ENCODE peak calls at places on chromosomes 13 and 19, in four cellular contexts. One of them, this sample, is unnamed.

GRCh38 chr13:110475117-110475516 is 86.4 kb downstream of the RAB20 start:
- DNase-seq in K562: no peak
- DNase-seq in GM12878: no peak
- DNase-seq in SK-N-SH: no peak
- DNase-seq in this sample: no peak

GRCh38 chr19:23273022-23273593 is 22.9 kb upstream of the ZNF724 start:
- DNase-seq in K562: no peak
- DNase-seq in GM12878: no peak
- DNase-seq in SK-N-SH: peak; percentile 26
- DNase-seq in this sample: no peak

GRCh38 chr13:92187378-92187989 is 789.1 kb downstream of the GPC5 start:
- DNase-seq in K562: peak; percentile 19
- DNase-seq in GM12878: no peak
- DNase-seq in SK-N-SH: peak; percentile 64
- DNase-seq in this sample: peak; percentile 12

GRCh38 chr19:48308695-48309586 is 16.4 kb upstream of the EMP3 start:
- DNase-seq in GM12878: no peak
- DNase-seq in K562: peak; percentile 45
- DNase-seq in SK-N-SH: no peak
- DNase-seq in this sample: peak; percentile 51

GRCh38 chr13:20342326-20342725 is 110.2 kb upstream of the GJB6 start:
- DNase-seq in SK-N-SH: no peak
- DNase-seq in GM12878: no peak
- DNase-seq in K562: no peak
- DNase-seq in this sample: no peak

GRCh38 chr19:41214161-41214560 is 4.9 kb upstream of the AXL start:
- DNase-seq in GM12878: no peak
- DNase-seq in SK-N-SH: no peak
- DNase-seq in K562: no peak
- DNase-seq in this sample: no peak

GRCh38 chr19:51150627-51151026 is 8.5 kb downstream of the SIGLEC7 start:
- DNase-seq in GM12878: no peak
- DNase-seq in K562: no peak
- DNase-seq in SK-N-SH: no peak
- DNase-seq in this sample: no peak

GRCh38 chr19:46840157-46840942 is 10.3 kb downstream of the AP2S1 start:
- DNase-seq in K562: peak; percentile 68
- DNase-seq in GM12878: no peak
- DNase-seq in SK-N-SH: peak; percentile 83
- DNase-seq in this sample: peak; percentile 66

GRCh38 chr19:15892012-15892411 is 5.9 kb downstream of the CYP4F2 start:
- DNase-seq in K562: no peak
- DNase-seq in GM12878: no peak
- DNase-seq in SK-N-SH: no peak
- DNase-seq in this sample: no peak

GRCh38 chr19:10332158-10332964 is 968 bp downstream of the RAVER1 start:
- DNase-seq in K562: no peak
- DNase-seq in GM12878: no peak
- DNase-seq in SK-N-SH: no peak
- DNase-seq in this sample: no peak

GRCh38 chr13:80132741-80133601 is 208.0 kb downstream of the SPRY2 start:
- DNase-seq in K562: no peak
- DNase-seq in SK-N-SH: peak; percentile 38
- DNase-seq in GM12878: no peak
- DNase-seq in this sample: no peak

GRCh38 chr19:3790209-3790734 is 4.1 kb upstream of the MATK start:
- DNase-seq in GM12878: no peak
- DNase-seq in K562: no peak
- DNase-seq in SK-N-SH: no peak
- DNase-seq in this sample: no peak

GRCh38 chr19:7603919-7604318 is 8.3 kb downstream of the CAMSAP3 start:
- DNase-seq in GM12878: no peak
- DNase-seq in SK-N-SH: no peak
- DNase-seq in K562: no peak
- DNase-seq in this sample: no peak

GRCh38 chr19:7607212-7607873 is 11.7 kb downstream of the CAMSAP3 start:
- DNase-seq in SK-N-SH: no peak
- DNase-seq in K562: no peak
- DNase-seq in GM12878: no peak
- DNase-seq in this sample: no peak

GRCh38 chr19:7606289-7606688 is 10.6 kb downstream of the CAMSAP3 start:
- DNase-seq in K562: no peak
- DNase-seq in SK-N-SH: no peak
- DNase-seq in GM12878: no peak
- DNase-seq in this sample: no peak

GRCh38 chr19:7607874-7608560 is 12.4 kb downstream of the CAMSAP3 start:
- DNase-seq in SK-N-SH: no peak
- DNase-seq in GM12878: no peak
- DNase-seq in K562: no peak
- DNase-seq in this sample: no peak

DNA sequence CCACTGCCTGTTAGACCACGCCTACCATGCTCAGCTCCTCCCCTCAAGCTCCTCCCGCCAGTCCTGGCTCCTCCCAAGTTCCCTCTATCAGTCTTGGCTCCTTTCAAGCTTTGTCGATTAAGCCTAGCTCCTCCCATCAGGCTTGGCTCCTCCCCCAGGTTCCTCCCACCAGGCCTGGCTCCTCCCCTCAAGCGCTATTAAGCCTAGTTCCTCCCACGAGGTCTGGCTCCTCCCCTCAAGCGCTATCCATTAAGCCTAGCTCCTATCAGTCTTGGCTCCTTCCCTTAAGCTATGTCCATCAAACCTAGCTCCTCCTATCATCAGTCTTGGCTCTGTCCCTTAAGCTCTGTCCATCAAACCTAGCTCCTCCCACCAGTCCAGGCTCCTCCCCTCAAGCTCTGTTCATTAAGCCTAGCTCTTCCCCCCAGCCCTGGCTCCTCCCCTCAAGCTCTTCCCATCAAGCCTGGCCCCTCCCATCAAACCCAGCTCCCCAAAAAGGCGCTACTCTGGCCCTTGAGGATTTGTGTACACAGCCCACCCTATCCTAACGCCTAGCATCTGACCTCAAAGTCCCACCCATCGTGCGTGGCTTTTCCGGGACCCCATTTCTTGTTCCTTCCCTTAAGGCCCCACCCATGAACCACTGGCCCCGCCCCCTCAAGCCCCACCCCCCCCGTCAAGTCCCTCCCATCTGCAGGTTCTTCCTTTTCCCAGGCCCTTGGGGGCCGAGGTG is 10.0 kb downstream of the CAMSAP3 start:
- DNase-seq in GM12878: peak; percentile 9
- DNase-seq in K562: peak; percentile 96
- DNase-seq in SK-N-SH: peak; percentile 78
- DNase-seq in this sample: peak; percentile 89
- TF ChIP-seq USF1 in GM12878: no peak
- TF ChIP-seq USF1 in K562: no peak
- TF ChIP-seq USF1 in SK-N-SH: no peak
- TF ChIP-seq USF1 in this sample: no peak

GRCh38 chr19:39037194-39037593 is 4.8 kb upstream of the FBXO27 start:
- DNase-seq in SK-N-SH: no peak
- DNase-seq in K562: no peak
- DNase-seq in GM12878: no peak
- DNase-seq in this sample: no peak
- TF ChIP-seq USF1 in SK-N-SH: no peak
- TF ChIP-seq USF1 in K562: no peak
- TF ChIP-seq USF1 in GM12878: no peak
- TF ChIP-seq USF1 in this sample: no peak

DNA sequence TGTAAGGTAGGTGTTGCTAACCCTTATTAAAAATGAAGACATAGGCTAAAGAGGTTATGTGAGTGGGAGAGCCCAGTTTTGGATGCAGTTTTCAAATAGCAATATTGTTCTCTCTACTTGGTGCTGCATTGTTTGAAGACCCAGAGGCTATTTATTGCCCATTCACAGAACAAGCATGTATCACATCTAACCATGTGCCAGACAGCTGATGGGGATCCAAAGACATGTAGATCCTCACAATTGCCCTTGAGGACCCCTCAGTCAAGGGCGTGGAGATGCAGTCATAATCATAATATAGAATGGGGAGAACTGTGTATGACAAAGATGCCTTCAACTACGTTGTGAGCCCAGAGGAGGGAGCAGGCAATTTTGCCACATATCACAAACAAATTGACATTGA is 70.5 kb downstream of the NHLRC3 start:
- DNase-seq in SK-N-SH: no peak
- DNase-seq in K562: no peak
- DNase-seq in GM12878: no peak
- DNase-seq in this sample: no peak
- TF ChIP-seq USF1 in SK-N-SH: no peak
- TF ChIP-seq USF1 in K562: no peak
- TF ChIP-seq USF1 in GM12878: no peak
- TF ChIP-seq USF1 in this sample: no peak

DNA sequence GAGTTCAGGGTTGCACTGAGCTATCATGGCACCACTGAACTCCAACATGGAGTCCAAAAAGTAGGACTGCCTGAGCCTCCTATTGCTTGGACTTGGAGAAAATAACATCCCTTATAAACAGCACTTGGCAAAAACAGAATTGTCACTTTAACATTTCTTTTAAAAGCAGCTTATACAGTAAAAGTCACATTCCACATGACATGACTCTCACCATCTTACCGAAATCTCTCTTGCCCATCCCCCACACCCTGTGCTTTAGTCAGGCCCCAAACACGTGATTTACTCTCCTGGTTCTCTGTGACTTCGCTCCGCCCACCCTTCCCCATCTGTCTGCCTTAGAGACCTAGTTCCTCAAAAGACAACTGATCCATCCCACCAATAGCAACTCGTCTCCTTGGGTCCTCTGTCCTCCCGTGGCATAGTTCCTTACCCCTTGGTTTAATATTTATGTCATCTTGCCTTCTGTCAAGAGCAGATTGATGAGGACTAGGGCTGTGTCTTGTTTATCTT is 4.6 kb downstream of the SAFB start:
- DNase-seq in SK-N-SH: no peak
- DNase-seq in K562: peak; percentile 80
- DNase-seq in GM12878: peak; percentile 48
- DNase-seq in this sample: peak; percentile 26
- TF ChIP-seq USF1 in SK-N-SH: no peak
- TF ChIP-seq USF1 in K562: peak; percentile 85
- TF ChIP-seq USF1 in GM12878: peak; percentile 42
- TF ChIP-seq USF1 in this sample: no peak